ENCODE peak calls at places on chromosomes 1 and 21, in six cellular contexts. I is IMR-90, E is trophoblast cell, Q is fibroblast of lung, Z is neural progenitor cell, G is hepatocyte. C is an unnamed sample.

GRCh38 chr1:70084314-70084915 is 121.0 kb downstream of the LRRC40 start:
- DNase-seq in Q (peak; percentile 62), I (peak; percentile 41), G (no peak), Z (no peak), E (no peak), C (no peak)

GRCh38 chr21:39084979-39085729 is 98.1 kb downstream of the PSMG1 start:
- DNase-seq in E (no peak), Q (no peak), Z (no peak), G (peak; percentile 66), I (no peak), C (no peak)

GRCh38 chr21:36888466-36888865 is 78.0 kb downstream of the HLCS start:
- DNase-seq in E (no peak), Z (no peak), I (no peak), Q (no peak), G (no peak), C (no peak)

GRCh38 chr1:26938659-26939025 is 17.1 kb downstream of the NUDC start:
- DNase-seq in Z (no peak), Q (no peak), E (no peak), I (no peak), G (no peak), C (no peak)

GRCh38 chr1:167774710-167775109 is 52.9 kb downstream of the MPZL1 start:
- DNase-seq in Q (no peak), G (no peak), E (no peak), Z (no peak), I (peak; percentile 72), C (peak; percentile 43)

GRCh38 chr1:211372463-211372862 is 45.8 kb downstream of the TRAF5 start:
- DNase-seq in Z (no peak), Q (no peak), I (no peak), G (no peak), E (no peak), C (no peak)

GRCh38 chr1:208280681-208281439 is 36.7 kb upstream of the PLXNA2 start:
- DNase-seq in I (no peak), E (no peak), Q (no peak), Z (no peak), G (no peak), C (no peak)

GRCh38 chr1:42922687-42923366 is 35.8 kb downstream of the SLC2A1 start:
- DNase-seq in Q (peak; percentile 61), I (peak; percentile 69), E (no peak), G (peak; percentile 73), Z (peak; percentile 84), C (peak; percentile 79)

GRCh38 chr1:80083892-80084291 is 1077.4 kb upstream of the ADGRL4 start:
- DNase-seq in E (no peak), Z (no peak), Q (no peak), I (no peak), G (no peak), C (no peak)

GRCh38 chr1:12454406-12455391 is 163.3 kb downstream of the DHRS3 start:
- DNase-seq in I (peak; percentile 34), Z (no peak), G (no peak), E (peak; percentile 71), Q (peak; percentile 52), C (peak; percentile 28)

GRCh38 chr1:6116137-6116536 is 64.0 kb downstream of the CHD5 start:
- DNase-seq in Z (no peak), Q (peak; percentile 4), G (no peak), I (peak; percentile 43), E (no peak), C (peak; percentile 46)

GRCh38 chr1:110605901-110606783 is at the start of gene KCNA2:
- DNase-seq in G (peak; percentile 55), I (no peak), Z (peak; percentile 83), E (no peak), Q (no peak), C (peak; percentile 18)

GRCh38 chr1:221891708-221892107 is 149.8 kb upstream of the DUSP10 start:
- DNase-seq in E (peak; percentile 50), Z (no peak), Q (peak; percentile 85), I (no peak), G (no peak), C (no peak)

GRCh38 chr1:165793951-165794350 is 25.3 kb upstream of the TMCO1 start:
- DNase-seq in Z (no peak), E (no peak), I (peak; percentile 20), G (no peak), Q (no peak), C (no peak)

GRCh38 chr1:167501513-167502191 is 16.7 kb downstream of the CD247 start:
- DNase-seq in Q (no peak), I (no peak), G (no peak), Z (no peak), E (no peak), C (no peak)

GRCh38 chr1:226706664-226707063 is 32.4 kb downstream of the ITPKB start:
- DNase-seq in I (no peak), E (no peak), Q (no peak), Z (no peak), G (no peak), C (no peak)

GRCh38 chr1:201696217-201696761 is 132.7 kb upstream of the IPO9 start:
- DNase-seq in I (peak; percentile 93), G (peak; percentile 44), E (peak; percentile 38), Q (peak; percentile 90), Z (no peak), C (peak; percentile 79)

DNA sequence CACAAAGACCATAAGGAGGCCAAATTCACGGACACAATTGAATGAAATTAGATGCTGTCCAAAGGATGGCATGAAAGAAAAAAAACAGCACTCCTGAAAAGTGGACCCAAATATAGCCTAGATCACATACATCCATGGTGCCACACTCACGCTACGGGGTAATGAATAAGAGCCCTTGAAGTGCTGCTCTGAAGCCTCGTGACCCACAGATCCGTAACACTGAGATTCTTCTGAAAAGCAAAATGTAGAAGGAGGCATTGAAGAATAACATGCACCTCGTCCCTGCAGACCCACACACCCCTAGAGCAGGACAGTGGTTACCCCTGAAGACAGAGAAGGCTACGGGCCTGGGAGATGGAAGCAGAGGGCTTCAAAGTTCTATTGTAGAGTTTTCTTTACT is 3.9 kb upstream of the ITGB2 start:
- DNase-seq in I (no peak), Z (no peak), G (no peak), Q (no peak), E (no peak), C (no peak)
- H2AFZ ChIP-seq in I (no peak overlapping the region), Z (no peak overlapping the region), G (no peak overlapping the region), Q (no peak overlapping the region), E (no peak overlapping the region), C (no peak overlapping the region)

GRCh38 chr1:245730796-245731195 is 576.0 kb downstream of the KIF26B start:
- DNase-seq in G (no peak), E (no peak), Q (no peak), I (no peak), Z (no peak), C (no peak)

GRCh38 chr1:245735831-245736530 is 581.2 kb downstream of the KIF26B start:
- DNase-seq in G (no peak), E (no peak), Z (no peak), I (peak; percentile 41), Q (peak; percentile 71), C (no peak)
- H2AFZ ChIP-seq in G (no peak overlapping the region), E (no peak overlapping the region), Z (no peak overlapping the region), I (no peak overlapping the region), Q (no peak overlapping the region), C (no peak overlapping the region)

GRCh38 chr1:115340879-115341278 is 2.8 kb upstream of the NGF start:
- DNase-seq in Z (no peak), Q (no peak), G (peak; percentile 46), I (no peak), E (no peak), C (no peak)
- H2AFZ ChIP-seq in Z (no peak overlapping the region), Q (no peak overlapping the region), G (no peak overlapping the region), I (no peak overlapping the region), E (no peak overlapping the region), C (no peak overlapping the region)

GRCh38 chr1:149903836-149904491 is 4.6 kb downstream of the BOLA1 start:
- DNase-seq in G (no peak), E (no peak), I (no peak), Q (no peak), Z (no peak), C (no peak)

GRCh38 chr1:149896589-149896988 is 2.8 kb upstream of the BOLA1 start:
- DNase-seq in G (no peak), E (no peak), Z (no peak), Q (no peak), I (no peak), C (no peak)

GRCh38 chr1:149899460-149900284 is at the start of gene BOLA1:
- DNase-seq in E (peak; percentile 86), Z (peak; percentile 96), G (peak; percentile 95), Q (peak; percentile 91), I (peak; percentile 88), C (peak; percentile 90)
- H2AFZ ChIP-seq in E (peak within 1 kb of the TSS; percentile 59), Z (peak within 1 kb of the TSS; percentile 81), G (peak within 1 kb of the TSS; percentile 66), Q (peak within 1 kb of the TSS; percentile 90), I (peak within 1 kb of the TSS; percentile 97), C (peak within 1 kb of the TSS; percentile 96)

GRCh38 chr1:93013311-93014091 is 52.2 kb upstream of the DIPK1A start:
- DNase-seq in Q (no peak), G (no peak), I (no peak), Z (no peak), E (no peak), C (no peak)
- H2AFZ ChIP-seq in Q (no peak overlapping the region), G (no peak overlapping the region), I (no peak overlapping the region), Z (no peak overlapping the region), E (no peak overlapping the region), C (no peak overlapping the region)

GRCh38 chr1:67685067-67685557 is at the start of gene GADD45A:
- DNase-seq in Z (peak; percentile 99), E (peak; percentile 99), Q (peak; percentile 99), I (peak; percentile 100), G (peak; percentile 98), C (peak; percentile 100)

GRCh38 chr1:67683736-67684525 is 1.1 kb upstream of the GADD45A start:
- DNase-seq in G (no peak), Z (no peak), I (peak; percentile 79), Q (peak; percentile 30), E (no peak), C (peak; percentile 44)

GRCh38 chr1:67685558-67686271 is 714 bp downstream of the GADD45A start:
- DNase-seq in Z (peak; percentile 56), E (no peak), I (no peak), Q (no peak), G (peak; percentile 69), C (peak; percentile 44)

GRCh38 chr1:67683306-67683705 is 1.7 kb upstream of the GADD45A start:
- DNase-seq in I (peak; percentile 78), Z (no peak), G (no peak), Q (peak; percentile 75), E (peak; percentile 75), C (peak; percentile 80)

DNA sequence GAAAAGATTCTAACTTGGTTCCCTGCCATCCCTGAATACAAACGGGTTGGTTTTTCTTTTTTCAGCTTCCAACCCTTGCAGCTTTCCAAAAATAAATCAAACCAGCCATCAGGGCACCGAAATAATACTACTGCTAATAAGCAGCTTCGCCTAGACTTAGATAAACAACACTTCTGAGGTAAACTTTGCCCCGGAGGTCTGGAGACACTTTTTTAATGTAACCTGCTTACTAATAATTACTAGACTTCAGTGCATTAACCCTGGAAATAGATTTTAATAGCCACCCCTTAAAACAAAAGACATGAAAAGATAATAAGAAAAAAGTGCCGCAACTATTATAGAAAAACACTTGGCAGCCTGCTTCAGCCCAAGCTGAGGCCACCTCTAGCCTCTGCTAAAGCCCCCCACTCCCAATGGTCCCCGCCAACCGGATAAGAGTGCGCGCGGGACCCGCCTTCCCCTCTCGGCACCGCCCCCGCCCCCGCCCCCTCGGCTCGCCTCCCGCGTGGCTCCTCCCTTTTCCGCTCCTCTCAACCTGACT is 405 bp upstream of the GADD45A start:
- DNase-seq in E (no peak), I (no peak), G (no peak), Z (no peak), Q (no peak), C (no peak)
- H2AFZ ChIP-seq in E (no peak overlapping the region), I (peak overlapping the region; percentile 86), G (no peak overlapping the region), Z (peak overlapping the region; percentile 77), Q (peak overlapping the region; percentile 34), C (no peak overlapping the region)

C was measured in mesenchymal stem cell.